ENCODE peak calls at places on chromosome 6, in ten cellular contexts. H, U, K, V, Z, F, P, Y, D and S are unnamed samples.
A peak's percentile ranks its signal among the peaks of the same experiment; 100 is the strongest.

GRCh38 chr6:44462335-44462734 is 74.8 kb downstream of the CDC5L start:
- DNase-seq in Z (no peak), D (no peak), H (no peak), Y (no peak), F (no peak), V (no peak), K (no peak), U (no peak), P (no peak), S (no peak)

GRCh38 chr6:4809999-4810918 is 34.1 kb downstream of the CDYL start:
- DNase-seq in F (peak; percentile 21), Z (peak; percentile 50), H (no peak), Y (no peak), U (no peak), P (no peak), D (no peak), K (no peak), V (peak; percentile 68), S (no peak)

GRCh38 chr6:20661721-20662120 is 127.5 kb downstream of the CDKAL1 start:
- DNase-seq in Y (peak; percentile 90), D (no peak), P (no peak), Z (no peak), H (no peak), V (peak; percentile 81), K (no peak), F (no peak), U (peak; percentile 61), S (no peak)

GRCh38 chr6:53361549-53362031 is 12.8 kb upstream of the ELOVL5 start:
- DNase-seq in U (no peak), P (peak; percentile 28), Z (no peak), H (peak; percentile 54), V (peak; percentile 32), F (no peak), Y (no peak), D (peak; percentile 65), K (no peak), S (peak; percentile 75)

GRCh38 chr6:105873799-105874198 is 212.3 kb upstream of the PRDM1 start:
- DNase-seq in F (no peak), Y (no peak), V (no peak), P (no peak), H (no peak), U (no peak), D (no peak), K (no peak), Z (no peak), S (no peak)

GRCh38 chr6:36623547-36624459 is 29.6 kb downstream of the SRSF3 start:
- DNase-seq in Y (peak; percentile 84), P (peak; percentile 87), K (peak; percentile 85), H (peak; percentile 86), V (peak; percentile 90), Z (peak; percentile 80), U (peak; percentile 93), F (peak; percentile 58), D (peak; percentile 69), S (peak; percentile 75)

GRCh38 chr6:38876470-38876869 is 161.4 kb downstream of the DNAH8 start:
- DNase-seq in D (peak; percentile 41), Y (no peak), H (no peak), Z (no peak), V (no peak), U (no peak), P (no peak), K (no peak), F (no peak), S (no peak)

GRCh38 chr6:108744996-108745395 is 103.2 kb upstream of the ARMC2 start:
- DNase-seq in D (no peak), K (no peak), Y (no peak), F (no peak), P (no peak), V (no peak), Z (no peak), H (no peak), U (no peak), S (no peak)

GRCh38 chr6:34200340-34200971 is 36.2 kb upstream of the HMGA1 start:
- DNase-seq in Y (no peak), Z (no peak), K (no peak), U (no peak), P (no peak), D (no peak), V (peak; percentile 52), F (no peak), H (no peak), S (no peak)